ENCODE peak calls at places on chromosomes 16 and 17, in eight cellular contexts. N, W, R, C, Y, X, B and J are unnamed samples.

GRCh38 chr17:17358866-17359265 is 55.7 kb downstream of the NT5M start:
- DNase-seq in C (no peak), R (no peak), X (no peak), N (no peak), Y (no peak), B (no peak), W (peak; percentile 2), J (no peak)

GRCh38 chr17:29049541-29050150 is 6.7 kb downstream of the PIPOX start:
- DNase-seq in W (no peak), Y (no peak), X (no peak), C (peak; percentile 62), N (no peak), B (no peak), R (no peak), J (no peak)

GRCh38 chr16:82796047-82796446 is 169.3 kb downstream of the CDH13 start:
- DNase-seq in C (no peak), X (no peak), B (no peak), N (no peak), Y (no peak), R (no peak), W (no peak), J (no peak)

GRCh38 chr16:50154369-50154947 is 1.4 kb downstream of the TENT4B start:
- DNase-seq in B (no peak), R (peak; percentile 42), X (no peak), C (peak; percentile 25), Y (peak; percentile 12), W (peak; percentile 43), N (peak; percentile 25), J (no peak)

GRCh38 chr16:85291302-85292148 is 179.3 kb upstream of the CIBAR2 start:
- DNase-seq in C (no peak), X (no peak), Y (no peak), W (no peak), B (no peak), N (no peak), R (no peak), J (no peak)

GRCh38 chr16:58563775-58564174 is 48.5 kb downstream of the SETD6 start:
- DNase-seq in N (peak; percentile 17), W (no peak), C (no peak), B (peak; percentile 2), Y (no peak), R (no peak), X (no peak), J (no peak)

GRCh38 chr17:10612957-10613744 is 44.0 kb downstream of the MYH3 start:
- DNase-seq in Y (no peak), R (peak; percentile 74), B (no peak), N (no peak), X (no peak), W (no peak), C (no peak), J (no peak)

GRCh38 chr17:39306028-39306427 is 80.3 kb upstream of the STAC2 start:
- DNase-seq in Y (no peak), R (no peak), W (no peak), C (no peak), N (peak; percentile 37), B (no peak), X (peak; percentile 11), J (peak; percentile 68)

GRCh38 chr17:75915268-75915667 is 10.6 kb upstream of the MRPL38 start:
- DNase-seq in C (no peak), X (no peak), N (no peak), Y (no peak), R (no peak), B (no peak), W (no peak), J (no peak)

GRCh38 chr17:38568274-38568673 is 37.5 kb downstream of the SRCIN1 start:
- DNase-seq in Y (no peak), C (no peak), N (peak; percentile 64), B (no peak), W (no peak), X (no peak), R (no peak), J (peak; percentile 65)

GRCh38 chr16:70573451-70574121 is 50.0 kb downstream of the SF3B3 start:
- DNase-seq in C (no peak), W (peak; percentile 38), B (peak; percentile 41), R (peak; percentile 77), N (peak; percentile 28), X (no peak), Y (no peak), J (no peak)

GRCh38 chr17:82103588-82104451 is 5.8 kb upstream of the FASN start:
- DNase-seq in Y (no peak), R (peak; percentile 27), X (peak; percentile 23), C (no peak), B (peak; percentile 60), N (peak; percentile 76), W (peak; percentile 90), J (no peak)

GRCh38 chr16:23294260-23294659 is 7.8 kb upstream of the SCNN1B start:
- DNase-seq in X (no peak), N (no peak), Y (no peak), R (no peak), C (no peak), B (no peak), W (no peak), J (no peak)

GRCh38 chr17:15261063-15261817 is 3.9 kb downstream of the PMP22 start:
- DNase-seq in R (peak; percentile 89), C (peak; percentile 81), W (peak; percentile 76), B (peak; percentile 73), Y (no peak), X (no peak), N (peak; percentile 77), J (no peak)

GRCh38 chr16:23709536-23709935 is 3.5 kb downstream of the ERN2 start:
- DNase-seq in B (no peak), X (no peak), C (no peak), N (no peak), W (no peak), Y (no peak), R (no peak), J (no peak)

GRCh38 chr17:79185671-79186070 is 111.0 kb downstream of the ENGASE start:
- DNase-seq in B (no peak), R (no peak), W (no peak), X (no peak), Y (no peak), C (no peak), N (no peak), J (no peak)

GRCh38 chr16:47734987-47735594 is 274.0 kb downstream of the PHKB start:
- DNase-seq in R (no peak), Y (no peak), C (no peak), B (peak; percentile 74), W (peak; percentile 48), N (no peak), X (no peak), J (no peak)

GRCh38 chr17:75853410-75853809 is 1.7 kb downstream of the WBP2 start:
- DNase-seq in N (no peak), B (peak; percentile 74), C (no peak), Y (no peak), W (no peak), X (no peak), R (peak; percentile 87), J (no peak)

GRCh38 chr16:23905027-23905426 is 69.2 kb downstream of the PRKCB start:
- DNase-seq in C (no peak), B (peak; percentile 11), R (peak; percentile 88), X (no peak), W (peak; percentile 80), N (peak; percentile 86), Y (no peak), J (no peak)

GRCh38 chr17:43695968-43696865 is 34.5 kb upstream of the MEOX1 start:
- DNase-seq in X (no peak), W (no peak), B (no peak), C (no peak), Y (no peak), R (peak; percentile 77), N (no peak), J (no peak)

GRCh38 chr17:2158011-2158410 is 103.1 kb downstream of the HIC1 start:
- DNase-seq in X (no peak), R (peak; percentile 92), W (peak; percentile 64), C (no peak), B (no peak), N (no peak), Y (no peak), J (no peak)

GRCh38 chr17:1649844-1650409 is at the start of gene RILP:
- DNase-seq in Y (peak; percentile 43), N (peak; percentile 69), R (peak; percentile 57), X (no peak), W (peak; percentile 86), B (peak; percentile 76), C (no peak), J (peak; percentile 56)

GRCh38 chr16:20925780-20926179 is 25.2 kb downstream of the LYRM1 start:
- DNase-seq in N (no peak), W (no peak), B (no peak), X (no peak), Y (no peak), R (no peak), C (no peak), J (no peak)

GRCh38 chr17:19290047-19290705 is 53.0 kb downstream of the EPN2 start:
- DNase-seq in R (no peak), N (no peak), W (no peak), C (peak; percentile 60), Y (no peak), B (no peak), X (peak; percentile 21), J (no peak)

GRCh38 chr16:76293980-76294690 is 16.9 kb downstream of the CNTNAP4 start:
- DNase-seq in C (no peak), W (no peak), X (no peak), B (no peak), N (no peak), R (no peak), Y (no peak), J (no peak)
- H2AFZ ChIP-seq in C (no peak overlapping the region), W (no peak overlapping the region), X (peak overlapping the region; percentile 92), B (no peak overlapping the region), N (no peak overlapping the region), R (no peak overlapping the region), Y (no peak overlapping the region), J (no peak overlapping the region)

GRCh38 chr17:6306820-6307219 is 128.1 kb downstream of the AIPL1 start:
- DNase-seq in Y (no peak), C (no peak), R (no peak), W (no peak), X (no peak), B (peak; percentile 5), N (no peak), J (no peak)
- H3K9me2 ChIP-seq in Y (no peaks in the 10 kb centered on the region), C (no peaks in the 10 kb centered on the region), R (no peaks in the 10 kb centered on the region), W (no peaks in the 10 kb centered on the region), X (no peaks in the 10 kb centered on the region), B (no peaks in the 10 kb centered on the region), N (no peaks in the 10 kb centered on the region), J (no peaks in the 10 kb centered on the region)

GRCh38 chr17:61907361-61907760 is 20.4 kb downstream of the INTS2 start:
- DNase-seq in N (no peak), W (no peak), C (no peak), X (no peak), Y (no peak), R (no peak), B (no peak), J (no peak)
- H3K36me3 ChIP-seq in N (peaks cover 31% of the 10 kb centered on the region), W (peaks cover 4% of the 10 kb centered on the region), C (peaks cover 74% of the 10 kb centered on the region), X (peaks cover 84% of the 10 kb centered on the region), Y (no peaks in the 10 kb centered on the region), R (peaks cover 44% of the 10 kb centered on the region), B (peaks cover 41% of the 10 kb centered on the region), J (peaks cover 61% of the 10 kb centered on the region)

GRCh38 chr17:35117984-35118383 is 1.7 kb downstream of the RAD51D start:
- DNase-seq in R (peak; percentile 59), B (peak; percentile 50), C (no peak), N (no peak), X (peak; percentile 63), Y (peak; percentile 56), W (no peak), J (peak; percentile 77)

GRCh38 chr17:35116845-35117244 is 2.8 kb downstream of the RAD51D start:
- DNase-seq in R (no peak), Y (no peak), X (no peak), W (no peak), N (peak; percentile 67), C (no peak), B (no peak), J (no peak)

GRCh38 chr17:35119370-35120185 is at the start of gene RAD51D:
- DNase-seq in X (peak; percentile 87), W (peak; percentile 91), B (peak; percentile 72), N (peak; percentile 90), C (peak; percentile 95), Y (peak; percentile 75), R (peak; percentile 86), J (peak; percentile 92)

GRCh38 chr17:35121315-35121714 is at the start of gene FNDC8:
- DNase-seq in Y (no peak), R (no peak), X (no peak), N (no peak), C (no peak), W (no peak), B (no peak), J (no peak)
- H2AFZ ChIP-seq in Y (no peak within 1 kb of the TSS), R (no peak within 1 kb of the TSS), X (no peak within 1 kb of the TSS), N (no peak within 1 kb of the TSS), C (no peak within 1 kb of the TSS), W (no peak within 1 kb of the TSS), B (no peak within 1 kb of the TSS), J (no peak within 1 kb of the TSS)